ENCODE peak calls at places on chromosomes 6 and 20, in seven cellular contexts. O is D341Med; L is astrocyte; G is mesendoderm; B is RWPE2; K is activated naive CD4-positive, alpha-beta T cell treated with Interleukin-2 at 50 U/mL for 16 hours; V is NCI-H146. P is an unnamed sample.

GRCh38 chr6:91719414-91719813 is 1132.5 kb upstream of the MAP3K7 start:
- DNase-seq in O (no peak), L (no peak), G (no peak), B (no peak), K (no peak), V (no peak), P (no peak)

GRCh38 chr6:165636415-165637048 is 26.5 kb downstream of the PDE10A start:
- DNase-seq in O (no peak), L (peak), G (peak), B (no peak), K (no peak), V (no peak), P (no peak)

GRCh38 chr20:42531675-42531985 is 658.1 kb downstream of the PTPRT start:
- DNase-seq in O (no peak), L (no peak), G (no peak), B (no peak), K (no peak), V (no peak), P (no peak)

GRCh38 chr20:61352381-61353260 is 100.6 kb downstream of the CDH4 start:
- DNase-seq in O (no peak), L (no peak), G (peak), B (no peak), K (no peak), V (no peak), P (no peak)

GRCh38 chr20:45016089-45016641 is 49.9 kb downstream of the STK4 start:
- DNase-seq in O (no peak), L (peak), G (no peak), B (no peak), K (no peak), V (no peak), P (no peak)

GRCh38 chr6:26555505-26556262 is 17.5 kb downstream of the HMGN4 start:
- DNase-seq in O (no peak), L (peak), G (peak), B (no peak), K (no peak), V (peak), P (no peak)

GRCh38 chr6:122565708-122566107 is 44.5 kb upstream of the PKIB start:
- DNase-seq in O (no peak), L (no peak), G (no peak), B (no peak), K (no peak), V (no peak), P (no peak)

GRCh38 chr6:41896280-41896679 is 1.1 kb upstream of the USP49 start:
- DNase-seq in O (no peak), L (no peak), G (no peak), B (no peak), K (no peak), V (no peak), P (no peak)

GRCh38 chr20:33444797-33445560 is 1.4 kb upstream of the SNTA1 start:
- DNase-seq in O (no peak), L (no peak), G (peak), B (no peak), K (peak), V (peak), P (no peak)